ENCODE peak calls at places on chromosomes 3 and 15, in six cellular contexts. W is GM10248, J is osteocyte, B is RWPE1, Y is mammary epithelial cell, Z is astrocyte of the spinal cord. L is an unnamed sample.

GRCh38 chr3:46356909-46357308 is 3.0 kb downstream of the CCR2 start:
- DNase-seq in B (no peak), Z (no peak), J (no peak), W (no peak), Y (no peak), L (no peak)

GRCh38 chr15:93829115-93829849 is 402.1 kb upstream of the MCTP2 start:
- DNase-seq in B (peak), Y (peak), Z (peak), J (no peak), W (no peak), L (no peak)

GRCh38 chr15:98025237-98025636 is 64.7 kb downstream of the ARRDC4 start:
- DNase-seq in W (no peak), B (peak), J (no peak), Z (no peak), Y (peak), L (no peak)

GRCh38 chr15:92751528-92751927 is 96.0 kb upstream of the FAM174B start:
- DNase-seq in J (no peak), W (no peak), Y (peak), Z (no peak), B (peak), L (no peak)

GRCh38 chr3:3286014-3286413 is 106.5 kb upstream of the CRBN start:
- DNase-seq in Z (no peak), Y (no peak), W (no peak), J (no peak), B (no peak), L (no peak)

GRCh38 chr3:72412557-72412956 is 435.7 kb downstream of the SHQ1 start:
- DNase-seq in W (no peak), Z (no peak), J (no peak), B (no peak), Y (no peak), L (no peak)

GRCh38 chr3:150635526-150635925 is 32.4 kb downstream of the SELENOT start:
- DNase-seq in J (no peak), Z (no peak), B (no peak), Y (no peak), W (peak), L (peak)

GRCh38 chr3:51696954-51697353 is 9.9 kb upstream of the GRM2 start:
- DNase-seq in W (no peak), J (no peak), Y (no peak), B (no peak), Z (no peak), L (no peak)

GRCh38 chr15:76429661-76430060 is 93.1 kb downstream of the ISL2 start:
- DNase-seq in B (no peak), Z (no peak), Y (no peak), W (no peak), J (no peak), L (no peak)

GRCh38 chr15:87660494-87661129 is 595.9 kb downstream of the NTRK3 start:
- DNase-seq in Z (no peak), W (no peak), J (no peak), Y (no peak), B (no peak), L (no peak)

GRCh38 chr15:25543156-25543555 is 104.3 kb upstream of the UBE3A start:
- DNase-seq in J (no peak), W (no peak), B (no peak), Z (peak), Y (no peak), L (no peak)

GRCh38 chr3:23820888-23821287 is 15.1 kb downstream of the UBE2E1 start:
- DNase-seq in J (no peak), W (no peak), B (no peak), Z (no peak), Y (peak), L (no peak)

GRCh38 chr3:15595955-15596354 is 5.4 kb downstream of the HACL1 start:
- DNase-seq in Y (no peak), W (no peak), B (no peak), Z (no peak), J (no peak), L (no peak)

GRCh38 chr3:165641569-165642310 is 195.5 kb downstream of the BCHE start:
- DNase-seq in J (no peak), B (no peak), Z (peak), W (no peak), Y (no peak), L (no peak)

GRCh38 chr3:108329947-108330346 is 33.6 kb downstream of the HHLA2 start:
- DNase-seq in B (no peak), Y (no peak), Z (no peak), W (no peak), J (no peak), L (no peak)

GRCh38 chr3:100042577-100042981 is 71.7 kb downstream of the FILIP1L start:
- DNase-seq in Z (no peak), Y (no peak), W (no peak), B (no peak), J (no peak), L (no peak)

GRCh38 chr3:5729852-5730251 is 542.3 kb downstream of the EDEM1 start:
- DNase-seq in B (no peak), J (no peak), Y (no peak), Z (no peak), W (no peak), L (no peak)

GRCh38 chr15:52370010-52370409 is 74.4 kb upstream of the MYO5C start:
- DNase-seq in Z (no peak), W (no peak), Y (peak), J (no peak), B (peak), L (no peak)

GRCh38 chr3:131503328-131503650 is 518 bp upstream of the MRPL3 start:
- DNase-seq in W (no peak), Z (no peak), Y (no peak), B (no peak), J (no peak), L (no peak)
- TF ChIP-seq CTCF in W (no peak), Z (no peak), Y (no peak), B (no peak), J (no peak), L (no peak)

GRCh38 chr3:7144696-7145308 is 283.9 kb downstream of the GRM7 start:
- DNase-seq in W (peak), Y (peak), J (no peak), Z (no peak), B (no peak), L (peak)
- TF ChIP-seq CTCF in W (peak), Y (peak), J (peak), Z (peak), B (peak), L (peak)

GRCh38 chr15:91289324-91289723 is 189.3 kb downstream of the SV2B start:
- DNase-seq in J (no peak), Z (no peak), W (no peak), Y (no peak), B (no peak), L (no peak)
- TF ChIP-seq CTCF in J (no peak), Z (no peak), W (peak), Y (peak), B (no peak), L (no peak)

DNA sequence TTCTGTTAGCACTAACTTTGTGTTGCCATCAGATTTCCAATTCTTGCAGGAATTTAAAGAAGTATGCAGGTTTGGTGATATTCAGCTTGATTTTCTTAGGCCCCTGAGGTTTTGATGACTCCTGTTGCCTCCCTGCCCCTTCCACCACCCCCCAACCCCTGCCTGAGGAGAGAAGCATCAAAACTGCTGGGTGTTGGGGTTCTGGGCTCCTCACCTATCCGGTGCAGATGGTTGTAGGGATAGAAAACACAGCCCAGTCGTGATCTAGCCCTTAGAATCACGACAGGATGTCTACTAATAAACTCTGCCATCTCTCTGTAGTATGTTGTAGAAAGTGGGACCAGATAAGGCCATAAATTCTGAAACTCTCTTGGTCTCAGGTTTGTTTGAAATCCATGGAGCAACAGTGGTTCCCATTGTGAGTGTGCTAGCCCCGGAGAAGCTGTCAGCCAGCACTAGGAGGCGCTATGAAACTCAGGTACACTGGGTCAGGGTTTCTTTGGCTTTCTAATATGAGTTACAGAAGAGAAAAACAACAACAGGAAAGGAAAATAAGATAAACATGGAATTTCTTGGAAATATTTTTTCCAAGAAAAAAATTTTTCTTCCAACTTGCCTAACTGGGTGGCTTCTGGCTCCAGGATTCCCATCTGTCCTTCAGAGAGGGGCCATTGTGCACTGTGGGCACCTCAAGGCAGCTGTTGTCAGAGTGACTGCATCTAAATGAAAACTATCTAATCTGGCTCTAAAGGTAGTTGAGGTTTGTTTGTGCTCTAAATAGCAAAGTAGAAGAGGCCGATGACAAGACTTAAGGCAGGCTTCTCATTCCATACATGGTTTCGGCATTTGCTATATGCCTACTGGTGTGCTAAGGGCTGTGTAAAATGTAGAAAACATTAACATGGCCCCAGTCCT is 8.7 kb downstream of the SRP14 start:
- DNase-seq in Z (no peak), J (no peak), B (no peak), W (no peak), Y (no peak), L (no peak)
- TF ChIP-seq CTCF in Z (peak), J (peak), B (peak), W (peak), Y (peak), L (peak)

GRCh38 chr3:183081459-183082183 is 17.7 kb downstream of the MCCC1 start:
- DNase-seq in B (no peak), Z (no peak), J (no peak), W (no peak), Y (no peak), L (no peak)

GRCh38 chr3:183082355-183082915 is 16.9 kb downstream of the MCCC1 start:
- DNase-seq in B (no peak), W (no peak), Z (no peak), Y (no peak), J (no peak), L (no peak)

GRCh38 chr3:183087184-183087583 is 12.1 kb downstream of the MCCC1 start:
- DNase-seq in J (no peak), Z (no peak), B (no peak), W (no peak), Y (no peak), L (no peak)

GRCh38 chr3:183080628-183081027 is 18.7 kb downstream of the MCCC1 start:
- DNase-seq in B (no peak), Z (no peak), Y (no peak), J (no peak), W (no peak), L (no peak)

DNA sequence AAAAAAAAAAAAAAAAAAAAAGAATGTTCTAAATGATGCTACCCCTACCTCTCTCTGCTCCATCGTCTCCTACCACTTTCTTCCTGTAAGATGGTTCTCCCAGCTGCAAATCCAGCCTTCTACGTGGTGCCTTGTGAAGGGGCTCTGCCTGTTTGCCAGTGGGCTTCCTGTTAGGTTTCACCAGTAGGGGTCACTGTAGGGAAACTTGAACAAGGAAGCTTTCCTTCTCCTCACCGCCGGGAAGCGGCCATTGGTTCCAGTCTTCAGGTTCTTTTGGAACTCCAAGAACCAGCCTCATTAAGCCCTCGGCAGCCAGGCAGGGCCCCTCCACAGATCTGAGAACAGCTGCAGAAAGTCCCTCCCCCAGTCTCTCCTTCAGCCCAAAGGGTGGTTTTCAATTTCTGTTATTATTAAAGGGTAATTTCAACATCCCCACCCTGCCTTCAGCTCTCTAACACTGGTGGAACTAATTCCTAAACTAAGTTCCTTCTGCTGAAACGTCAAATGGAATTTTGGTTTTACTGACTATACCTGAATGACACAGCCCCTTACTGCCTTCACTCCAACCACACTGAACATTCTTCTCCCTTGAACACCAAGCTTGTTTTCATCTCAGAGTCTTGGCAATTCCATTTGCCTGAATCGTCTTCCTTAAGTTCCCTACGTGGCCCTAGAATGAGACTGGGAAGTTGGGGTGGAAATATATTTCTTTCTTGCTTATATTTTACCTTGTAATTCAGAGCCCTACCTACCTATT is 13.5 kb downstream of the MCCC1 start:
- DNase-seq in Y (peak), Z (peak), J (no peak), W (no peak), B (no peak), L (no peak)
- TF ChIP-seq CTCF in Y (peak), Z (peak), J (peak), W (peak), B (no peak), L (peak)

GRCh38 chr3:27888562-27888961 is 166.4 kb upstream of the EOMES start:
- DNase-seq in W (no peak), B (no peak), Z (no peak), Y (peak), J (no peak), L (no peak)
- TF ChIP-seq CTCF in W (no peak), B (no peak), Z (no peak), Y (peak), J (no peak), L (no peak)

L was measured in GM13977.